ENCODE peak calls at places on chromosomes 3 and 15, in five cellular contexts. D is ascending aorta, K is mesothelial cell of epicardium, Z is psoas muscle, N is WTC11. J is an unnamed sample.

GRCh38 chr15:79209690-79210089 is 72.8 kb upstream of the ANKRD34C start:
- DNase-seq in K (no peak), Z (no peak), N (peak; percentile 67), D (no peak), J (no peak)

GRCh38 chr15:68209272-68209671 is 4.1 kb upstream of the CALML4 start:
- DNase-seq in K (no peak), Z (no peak), N (no peak), D (no peak), J (no peak)

GRCh38 chr15:98955980-98956723 is 51.4 kb downstream of the PGPEP1L start:
- DNase-seq in K (no peak), Z (no peak), D (no peak), N (no peak), J (no peak)

GRCh38 chr15:70121656-70122297 is 24.1 kb upstream of the TLE3 start:
- DNase-seq in D (no peak), K (no peak), Z (peak; percentile 80), N (no peak), J (no peak)

GRCh38 chr3:190444576-190445145 is 5.0 kb downstream of the TMEM207 start:
- DNase-seq in Z (no peak), K (no peak), D (no peak), N (no peak), J (no peak)

GRCh38 chr3:183100376-183100775 is 1.1 kb upstream of the MCCC1 start:
- DNase-seq in K (no peak), N (no peak), Z (no peak), D (no peak), J (no peak)

GRCh38 chr15:89806565-89807550 is 7.8 kb downstream of the ANPEP start:
- DNase-seq in N (no peak), Z (no peak), K (no peak), D (no peak), J (no peak)

GRCh38 chr3:122169911-122170310 is 13.6 kb upstream of the CASR start:
- DNase-seq in D (no peak), N (no peak), Z (no peak), K (no peak), J (no peak)

GRCh38 chr15:70429323-70429722 is 331.6 kb upstream of the TLE3 start:
- DNase-seq in K (no peak), N (no peak), Z (no peak), D (no peak), J (no peak)

GRCh38 chr3:16618721-16619120 is 13.5 kb upstream of the DAZL start:
- DNase-seq in D (no peak), N (no peak), K (no peak), Z (no peak), J (no peak)

DNA sequence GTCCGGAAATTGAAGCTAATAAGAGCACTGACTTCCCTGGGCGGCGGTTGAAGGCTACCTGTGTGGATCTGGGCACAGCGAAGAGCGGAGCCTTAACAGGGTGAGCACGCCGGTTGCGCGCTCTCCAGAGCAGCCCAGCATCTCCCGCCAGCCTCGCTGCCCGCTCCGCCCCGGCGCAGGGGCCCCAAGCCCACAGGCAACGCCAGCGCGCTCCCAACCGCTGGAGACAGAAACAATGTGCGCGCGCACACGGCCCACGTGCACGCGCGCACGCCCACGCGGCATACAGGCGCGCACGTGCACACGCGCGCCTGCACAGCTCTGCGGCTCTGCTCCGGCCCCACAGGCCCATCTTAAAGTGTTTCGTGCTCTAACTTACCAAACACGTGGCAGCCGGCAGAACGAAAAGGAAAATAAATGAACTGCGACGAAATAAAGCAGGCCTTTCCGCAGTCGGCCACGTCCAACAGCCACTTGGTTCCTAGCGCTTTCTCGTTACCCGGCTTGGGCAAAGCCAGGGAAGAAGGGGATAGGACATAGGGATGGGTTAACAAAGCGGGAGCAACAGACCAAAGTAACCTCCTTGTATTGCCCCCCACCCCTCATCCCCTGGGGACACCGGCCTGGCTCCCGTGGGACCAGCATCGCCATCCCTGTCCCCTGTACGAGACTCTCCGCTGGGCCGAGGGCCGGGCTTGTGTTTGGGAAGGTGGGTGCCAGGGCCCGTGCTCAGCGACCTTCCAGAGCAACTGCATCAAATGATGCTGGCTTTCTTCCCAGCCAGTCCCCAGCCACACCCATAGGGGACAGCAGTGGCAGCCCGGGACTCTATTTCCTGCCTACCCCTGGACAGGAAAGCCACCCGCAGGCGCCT is 203.7 kb downstream of the ABHD5 start:
- DNase-seq in N (peak; percentile 75), D (no peak), Z (peak; percentile 46), K (peak; percentile 75), J (peak; percentile 75)
- TF ChIP-seq CTCF in N (no peak), D (no peak), Z (no peak), K (no peak), J (no peak)

DNA sequence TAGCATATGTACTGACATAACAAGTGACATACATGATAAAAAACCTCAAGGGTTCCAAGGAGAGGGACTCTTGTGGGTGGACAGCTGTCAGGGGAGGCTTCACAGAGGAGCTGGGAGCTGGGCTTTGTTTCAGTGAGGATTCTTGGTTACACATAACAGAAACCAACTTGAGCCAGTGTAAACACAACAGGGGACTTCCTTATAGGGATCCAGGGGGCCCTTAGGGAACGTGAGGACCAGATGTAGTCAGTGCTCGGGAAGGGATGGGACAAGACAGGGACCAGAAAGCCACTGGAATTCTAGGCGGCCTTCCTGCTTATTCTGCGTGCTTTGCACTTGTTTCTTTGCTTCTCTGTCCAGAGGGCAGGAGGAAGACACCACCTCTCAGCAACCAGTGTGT is 34.9 kb downstream of the SNAPC5 start:
- DNase-seq in K (no peak), Z (no peak), D (no peak), N (no peak), J (no peak)
- TF ChIP-seq CTCF in K (no peak), Z (no peak), D (no peak), N (no peak), J (no peak)

GRCh38 chr3:853489-853888 is 239.3 kb upstream of the CNTN6 start:
- DNase-seq in Z (no peak), K (no peak), N (no peak), D (no peak), J (no peak)

GRCh38 chr3:851098-851790 is 241.6 kb upstream of the CNTN6 start:
- DNase-seq in D (no peak), N (no peak), K (no peak), Z (no peak), J (peak; percentile 6)

DNA sequence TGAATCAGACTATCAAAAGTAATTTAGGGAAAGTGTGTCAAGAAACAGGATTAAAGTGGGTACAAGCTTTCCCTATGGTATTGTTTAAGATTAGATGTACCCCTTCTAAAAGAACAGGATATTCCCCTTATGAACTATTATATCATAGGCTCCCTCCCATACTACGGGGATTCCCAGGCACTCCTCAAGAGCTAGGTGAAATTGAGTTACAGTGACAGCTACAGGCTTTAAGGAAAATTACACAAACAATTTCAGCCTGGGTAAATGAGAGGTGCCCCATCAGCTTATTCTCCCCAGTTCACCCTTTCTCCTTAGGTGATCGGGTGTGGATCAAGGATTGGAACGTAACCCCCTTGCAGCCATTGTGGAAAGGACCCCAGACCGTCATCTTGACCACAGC is 240.8 kb upstream of the CNTN6 start:
- DNase-seq in K (no peak), N (no peak), D (no peak), Z (no peak), J (peak; percentile 6)
- TF ChIP-seq CTCF in K (no peak), N (no peak), D (no peak), Z (no peak), J (peak; percentile 18)

DNA sequence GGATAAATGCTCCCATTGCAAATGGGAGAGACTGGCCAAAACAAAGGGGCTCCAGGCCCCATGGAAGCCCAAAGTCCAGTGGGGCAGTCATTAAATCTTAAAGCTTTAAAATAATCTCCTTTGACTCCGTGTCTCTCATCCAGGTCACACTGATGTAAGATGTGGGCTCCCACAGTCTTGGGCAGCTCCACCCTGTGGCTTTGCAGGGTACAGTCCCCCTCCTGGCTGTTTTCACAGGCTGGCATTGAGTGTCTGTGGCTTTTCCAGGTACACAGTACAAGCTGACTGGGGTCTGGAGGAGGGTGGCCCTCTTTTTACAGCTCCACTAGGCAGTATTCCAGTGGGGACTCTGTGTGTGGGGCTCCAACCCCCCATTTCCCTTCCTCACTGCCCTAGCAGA is 45.9 kb downstream of the NIPA2 start:
- DNase-seq in N (peak; percentile 41), D (no peak), K (no peak), Z (no peak), J (no peak)
- TF ChIP-seq CTCF in N (no peak), D (no peak), K (no peak), Z (no peak), J (peak; percentile 10)

DNA sequence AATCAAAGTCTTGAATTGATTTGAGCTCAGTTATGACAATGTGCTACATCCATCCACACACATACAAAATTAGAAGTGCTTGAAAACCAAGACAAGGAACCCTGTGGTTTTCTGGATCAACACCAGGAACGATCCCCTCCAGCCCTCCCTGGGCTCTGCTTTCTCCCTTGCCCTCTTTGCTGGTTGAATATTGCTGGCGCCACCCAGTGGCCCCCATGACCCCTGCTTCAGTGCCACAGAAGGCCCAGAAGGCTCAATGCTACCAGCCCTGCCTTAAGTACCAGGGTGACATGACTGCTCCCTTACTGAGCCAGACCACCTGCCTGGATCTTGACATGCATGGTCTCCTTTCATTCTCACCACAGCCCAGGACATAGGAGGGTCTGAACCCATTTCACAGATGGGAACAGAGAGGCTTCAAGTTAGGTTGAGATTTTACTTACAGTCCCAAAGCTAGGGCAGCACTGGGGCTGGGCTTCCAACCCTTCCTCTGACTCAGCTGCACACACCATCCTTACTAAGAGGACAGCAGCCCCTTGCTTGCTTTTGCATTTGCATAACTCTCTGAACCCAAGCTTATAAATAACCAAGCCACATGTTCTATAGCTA is 15.0 kb downstream of the IL12A start:
- DNase-seq in D (no peak), K (no peak), Z (peak; percentile 30), N (peak; percentile 78), J (peak; percentile 55)
- TF ChIP-seq CTCF in D (no peak), K (no peak), Z (peak; percentile 52), N (peak; percentile 35), J (peak; percentile 87)

GRCh38 chr3:125602752-125603649 is 7.7 kb upstream of the OSBPL11 start:
- DNase-seq in K (no peak), Z (no peak), N (no peak), D (no peak), J (no peak)
- TF ChIP-seq CTCF in K (no peak), Z (no peak), N (no peak), D (no peak), J (no peak)

GRCh38 chr3:52452126-52452525 is 1.7 kb downstream of the TNNC1 start:
- DNase-seq in D (no peak), N (no peak), K (no peak), Z (no peak), J (no peak)

GRCh38 chr3:52453496-52454234 is at the start of gene TNNC1:
- DNase-seq in N (no peak), K (no peak), D (no peak), Z (peak; percentile 59), J (no peak)

GRCh38 chr3:52452570-52453221 is 1.1 kb downstream of the TNNC1 start:
- DNase-seq in Z (peak; percentile 75), N (no peak), K (no peak), D (no peak), J (no peak)

GRCh38 chr3:52450489-52451236 is 3.2 kb downstream of the TNNC1 start:
- DNase-seq in K (no peak), D (no peak), N (no peak), Z (no peak), J (no peak)

GRCh38 chr3:52451237-52452083 is 2.4 kb downstream of the TNNC1 start:
- DNase-seq in D (no peak), K (no peak), Z (no peak), N (no peak), J (no peak)
- TF ChIP-seq CTCF in D (no peak), K (no peak), Z (no peak), N (no peak), J (no peak)